ENCODE peak calls at places on chromosomes 12 and 14, in four cellular contexts. One of them, this sample, is unnamed.

GRCh38 chr12:13205809-13206559 is 9.5 kb downstream of the EMP1 start:
- DNase-seq in WTC11: no peak
- DNase-seq in amygdala: no peak
- DNase-seq in KBM-7: peak; percentile 77
- DNase-seq in this sample: no peak

GRCh38 chr12:4284306-4284705 is 10.7 kb downstream of the CCND2 start:
- DNase-seq in WTC11: no peak
- DNase-seq in amygdala: no peak
- DNase-seq in KBM-7: no peak
- DNase-seq in this sample: no peak

GRCh38 chr14:77498120-77498979 is at the start of gene ISM2:
- DNase-seq in WTC11: peak; percentile 63
- DNase-seq in amygdala: peak; percentile 6
- DNase-seq in KBM-7: peak; percentile 46
- DNase-seq in this sample: peak; percentile 15

GRCh38 chr12:56079729-56080555 is at the start of gene ERBB3:
- DNase-seq in WTC11: peak; percentile 82
- DNase-seq in amygdala: peak; percentile 60
- DNase-seq in KBM-7: peak; percentile 86
- DNase-seq in this sample: peak; percentile 76

GRCh38 chr12:77644915-77645605 is 185.6 kb upstream of the NAV3 start:
- DNase-seq in WTC11: no peak
- DNase-seq in amygdala: no peak
- DNase-seq in KBM-7: no peak
- DNase-seq in this sample: no peak

GRCh38 chr12:45989857-45990467 is 412 bp downstream of the SCAF11 start:
- DNase-seq in WTC11: no peak
- DNase-seq in amygdala: peak; percentile 45
- DNase-seq in KBM-7: peak; percentile 78
- DNase-seq in this sample: no peak

GRCh38 chr12:51077930-51078329 is 5.5 kb downstream of the CSRNP2 start:
- DNase-seq in WTC11: no peak
- DNase-seq in amygdala: peak; percentile 32
- DNase-seq in KBM-7: no peak
- DNase-seq in this sample: peak; percentile 63

GRCh38 chr12:108930756-108931155 is 50.9 kb downstream of the DAO start:
- DNase-seq in WTC11: no peak
- DNase-seq in amygdala: no peak
- DNase-seq in KBM-7: no peak
- DNase-seq in this sample: no peak

GRCh38 chr12:120347766-120348165 is 20.2 kb upstream of the PLA2G1B start:
- DNase-seq in WTC11: no peak
- DNase-seq in amygdala: no peak
- DNase-seq in KBM-7: no peak
- DNase-seq in this sample: no peak

GRCh38 chr14:37602605-37603453 is 7.4 kb downstream of the TTC6 start:
- DNase-seq in WTC11: no peak
- DNase-seq in amygdala: no peak
- DNase-seq in KBM-7: peak; percentile 25
- DNase-seq in this sample: no peak

GRCh38 chr14:94394594-94395305 is 6.3 kb upstream of the SERPINA1 start:
- DNase-seq in WTC11: no peak
- DNase-seq in amygdala: no peak
- DNase-seq in KBM-7: peak; percentile 84
- DNase-seq in this sample: peak; percentile 34

GRCh38 chr14:89617471-89618291 is 200.6 kb upstream of the FOXN3 start:
- DNase-seq in WTC11: no peak
- DNase-seq in amygdala: no peak
- DNase-seq in KBM-7: peak; percentile 64
- DNase-seq in this sample: peak; percentile 31

GRCh38 chr12:111204684-111205305 is 164.1 kb downstream of the PHETA1 start:
- DNase-seq in WTC11: no peak
- DNase-seq in amygdala: no peak
- DNase-seq in KBM-7: no peak
- DNase-seq in this sample: no peak

GRCh38 chr14:71320734-71321555 is 413.7 kb downstream of the PCNX1 start:
- DNase-seq in WTC11: peak; percentile 51
- DNase-seq in amygdala: no peak
- DNase-seq in KBM-7: peak; percentile 53
- DNase-seq in this sample: peak; percentile 73

GRCh38 chr12:50718760-50719159 is 45.1 kb upstream of the ATF1 start:
- DNase-seq in WTC11: no peak
- DNase-seq in amygdala: no peak
- DNase-seq in KBM-7: no peak
- DNase-seq in this sample: no peak